ENCODE peak calls at places on chromosomes 3 and 15, in seven cellular contexts. One of them, this sample, is unnamed.

GRCh38 chr3:55405436-55405835 is 81.7 kb downstream of the WNT5A start:
- DNase-seq in A549: no peak
- DNase-seq in GM12878: no peak
- DNase-seq in K562: peak; percentile 31
- DNase-seq in SK-N-SH: peak; percentile 2
- DNase-seq in H1: peak; percentile 49
- DNase-seq in HepG2: no peak
- DNase-seq in this sample: peak; percentile 12

GRCh38 chr15:98873441-98874218 is 134.0 kb downstream of the PGPEP1L start:
- DNase-seq in SK-N-SH: no peak
- DNase-seq in GM12878: no peak
- DNase-seq in A549: peak; percentile 97
- DNase-seq in H1: no peak
- DNase-seq in HepG2: no peak
- DNase-seq in K562: no peak
- DNase-seq in this sample: peak; percentile 83

GRCh38 chr3:174951023-174951422 is 91.9 kb downstream of the NAALADL2 start:
- DNase-seq in H1: no peak
- DNase-seq in GM12878: no peak
- DNase-seq in SK-N-SH: no peak
- DNase-seq in A549: no peak
- DNase-seq in HepG2: no peak
- DNase-seq in K562: no peak
- DNase-seq in this sample: peak; percentile 91

GRCh38 chr15:48674876-48675275 is 29.4 kb upstream of the FBN1 start:
- DNase-seq in GM12878: no peak
- DNase-seq in SK-N-SH: no peak
- DNase-seq in K562: no peak
- DNase-seq in HepG2: no peak
- DNase-seq in A549: no peak
- DNase-seq in H1: no peak
- DNase-seq in this sample: peak; percentile 65

GRCh38 chr3:172648736-172649135 is 62.1 kb downstream of the NCEH1 start:
- DNase-seq in H1: no peak
- DNase-seq in SK-N-SH: no peak
- DNase-seq in HepG2: no peak
- DNase-seq in K562: no peak
- DNase-seq in A549: no peak
- DNase-seq in GM12878: no peak
- DNase-seq in this sample: peak; percentile 76

GRCh38 chr15:85477061-85477460 is 96.7 kb downstream of the AKAP13 start:
- DNase-seq in K562: no peak
- DNase-seq in GM12878: no peak
- DNase-seq in H1: no peak
- DNase-seq in SK-N-SH: no peak
- DNase-seq in HepG2: no peak
- DNase-seq in A549: no peak
- DNase-seq in this sample: no peak

GRCh38 chr3:23999012-23999641 is 54.0 kb downstream of the NR1D2 start:
- DNase-seq in H1: peak; percentile 27
- DNase-seq in K562: peak; percentile 59
- DNase-seq in A549: peak; percentile 35
- DNase-seq in SK-N-SH: peak; percentile 52
- DNase-seq in HepG2: peak; percentile 45
- DNase-seq in GM12878: no peak
- DNase-seq in this sample: peak; percentile 42

GRCh38 chr3:147962408-147963164 is 553.4 kb downstream of the ZIC1 start:
- DNase-seq in A549: no peak
- DNase-seq in SK-N-SH: no peak
- DNase-seq in HepG2: no peak
- DNase-seq in H1: no peak
- DNase-seq in GM12878: no peak
- DNase-seq in K562: no peak
- DNase-seq in this sample: no peak

GRCh38 chr15:76259392-76259791 is 51.9 kb downstream of the ETFA start:
- DNase-seq in K562: no peak
- DNase-seq in H1: no peak
- DNase-seq in SK-N-SH: no peak
- DNase-seq in HepG2: no peak
- DNase-seq in GM12878: no peak
- DNase-seq in A549: no peak
- DNase-seq in this sample: no peak

GRCh38 chr3:187983484-187984124 is 170.4 kb upstream of the LPP start:
- DNase-seq in HepG2: peak; percentile 93
- DNase-seq in SK-N-SH: no peak
- DNase-seq in K562: no peak
- DNase-seq in H1: no peak
- DNase-seq in GM12878: no peak
- DNase-seq in A549: no peak
- DNase-seq in this sample: no peak

GRCh38 chr15:74653426-74654082 is 37.9 kb downstream of the CLK3 start:
- DNase-seq in SK-N-SH: peak; percentile 52
- DNase-seq in K562: no peak
- DNase-seq in HepG2: no peak
- DNase-seq in A549: no peak
- DNase-seq in GM12878: no peak
- DNase-seq in H1: no peak
- DNase-seq in this sample: peak; percentile 59

GRCh38 chr3:140370686-140371085 is 307.2 kb upstream of the TRIM42 start:
- DNase-seq in H1: no peak
- DNase-seq in A549: no peak
- DNase-seq in SK-N-SH: no peak
- DNase-seq in GM12878: no peak
- DNase-seq in K562: no peak
- DNase-seq in HepG2: no peak
- DNase-seq in this sample: no peak

GRCh38 chr15:47573673-47574072 is 143.6 kb upstream of the SEMA6D start:
- DNase-seq in HepG2: no peak
- DNase-seq in K562: no peak
- DNase-seq in A549: no peak
- DNase-seq in H1: no peak
- DNase-seq in SK-N-SH: no peak
- DNase-seq in GM12878: no peak
- DNase-seq in this sample: no peak

GRCh38 chr3:152998554-152998953 is 163.5 kb upstream of the RAP2B start:
- DNase-seq in SK-N-SH: no peak
- DNase-seq in GM12878: no peak
- DNase-seq in K562: no peak
- DNase-seq in H1: no peak
- DNase-seq in HepG2: no peak
- DNase-seq in A549: no peak
- DNase-seq in this sample: no peak

GRCh38 chr3:113227146-113227545 is 15.8 kb downstream of the BOC start:
- DNase-seq in HepG2: no peak
- DNase-seq in A549: no peak
- DNase-seq in H1: no peak
- DNase-seq in K562: no peak
- DNase-seq in GM12878: no peak
- DNase-seq in SK-N-SH: no peak
- DNase-seq in this sample: no peak

GRCh38 chr15:91853968-91854943 is 748 bp downstream of the SLCO3A1 start:
- DNase-seq in HepG2: no peak
- DNase-seq in A549: peak; percentile 45
- DNase-seq in SK-N-SH: peak; percentile 88
- DNase-seq in K562: no peak
- DNase-seq in GM12878: no peak
- DNase-seq in H1: no peak
- DNase-seq in this sample: no peak

GRCh38 chr3:193593666-193594025 is 638 bp downstream of the OPA1 start:
- DNase-seq in H1: no peak
- DNase-seq in K562: peak; percentile 31
- DNase-seq in A549: peak; percentile 24
- DNase-seq in HepG2: peak; percentile 7
- DNase-seq in SK-N-SH: peak; percentile 40
- DNase-seq in GM12878: no peak
- DNase-seq in this sample: peak; percentile 36

GRCh38 chr15:52464478-52464877 is 64.2 kb downstream of the MYO5A start:
- DNase-seq in H1: no peak
- DNase-seq in K562: no peak
- DNase-seq in GM12878: peak; percentile 90
- DNase-seq in SK-N-SH: peak; percentile 19
- DNase-seq in A549: no peak
- DNase-seq in HepG2: no peak
- DNase-seq in this sample: no peak

GRCh38 chr15:45637552-45638033 is 2.8 kb downstream of the SQOR start:
- DNase-seq in A549: peak; percentile 32
- DNase-seq in H1: no peak
- DNase-seq in K562: no peak
- DNase-seq in HepG2: peak; percentile 80
- DNase-seq in GM12878: peak; percentile 85
- DNase-seq in SK-N-SH: no peak
- DNase-seq in this sample: peak; percentile 98

GRCh38 chr15:48355377-48355776 is 24.1 kb downstream of the DUT start:
- DNase-seq in GM12878: no peak
- DNase-seq in H1: no peak
- DNase-seq in A549: no peak
- DNase-seq in K562: no peak
- DNase-seq in SK-N-SH: no peak
- DNase-seq in HepG2: peak; percentile 54
- DNase-seq in this sample: peak; percentile 45

GRCh38 chr3:140343709-140344417 is 334.0 kb upstream of the TRIM42 start:
- DNase-seq in HepG2: no peak
- DNase-seq in H1: no peak
- DNase-seq in GM12878: no peak
- DNase-seq in SK-N-SH: no peak
- DNase-seq in K562: no peak
- DNase-seq in A549: no peak
- DNase-seq in this sample: no peak

GRCh38 chr3:190486908-190487607 is 26.8 kb upstream of the IL1RAP start:
- DNase-seq in K562: no peak
- DNase-seq in GM12878: no peak
- DNase-seq in HepG2: no peak
- DNase-seq in A549: no peak
- DNase-seq in H1: no peak
- DNase-seq in SK-N-SH: no peak
- DNase-seq in this sample: no peak

GRCh38 chr3:170222647-170223541 is 670 bp downstream of the PRKCI start:
- DNase-seq in H1: no peak
- DNase-seq in A549: peak; percentile 69
- DNase-seq in GM12878: no peak
- DNase-seq in K562: peak; percentile 76
- DNase-seq in SK-N-SH: peak; percentile 72
- DNase-seq in HepG2: peak; percentile 12
- DNase-seq in this sample: peak; percentile 28

GRCh38 chr15:65246026-65246714 is 34.9 kb upstream of the CILP start:
- DNase-seq in K562: no peak
- DNase-seq in H1: no peak
- DNase-seq in A549: no peak
- DNase-seq in HepG2: no peak
- DNase-seq in SK-N-SH: no peak
- DNase-seq in GM12878: no peak
- DNase-seq in this sample: no peak

GRCh38 chr3:47347217-47347801 is 33.5 kb upstream of the PTPN23 start:
- DNase-seq in SK-N-SH: no peak
- DNase-seq in K562: peak; percentile 75
- DNase-seq in A549: no peak
- DNase-seq in GM12878: peak; percentile 82
- DNase-seq in H1: no peak
- DNase-seq in HepG2: no peak
- DNase-seq in this sample: peak; percentile 79

GRCh38 chr3:193987186-193987585 is 148.8 kb upstream of the HES1 start:
- DNase-seq in K562: no peak
- DNase-seq in SK-N-SH: peak; percentile 55
- DNase-seq in H1: no peak
- DNase-seq in GM12878: no peak
- DNase-seq in A549: no peak
- DNase-seq in HepG2: no peak
- DNase-seq in this sample: no peak

GRCh38 chr3:185157347-185157746 is 4.5 kb upstream of the C3orf70 start:
- DNase-seq in A549: no peak
- DNase-seq in H1: no peak
- DNase-seq in K562: no peak
- DNase-seq in HepG2: no peak
- DNase-seq in GM12878: no peak
- DNase-seq in SK-N-SH: no peak
- DNase-seq in this sample: no peak

GRCh38 chr3:155370764-155371503 is 77.5 kb upstream of the STRIT1 start:
- DNase-seq in K562: no peak
- DNase-seq in SK-N-SH: no peak
- DNase-seq in A549: no peak
- DNase-seq in H1: no peak
- DNase-seq in GM12878: no peak
- DNase-seq in HepG2: no peak
- DNase-seq in this sample: no peak
- TF ChIP-seq USF2 in K562: no peak
- TF ChIP-seq USF2 in SK-N-SH: no peak
- TF ChIP-seq USF2 in A549: no peak
- TF ChIP-seq USF2 in H1: no peak
- TF ChIP-seq USF2 in GM12878: no peak
- TF ChIP-seq USF2 in HepG2: no peak
- TF ChIP-seq USF2 in this sample: no peak

DNA sequence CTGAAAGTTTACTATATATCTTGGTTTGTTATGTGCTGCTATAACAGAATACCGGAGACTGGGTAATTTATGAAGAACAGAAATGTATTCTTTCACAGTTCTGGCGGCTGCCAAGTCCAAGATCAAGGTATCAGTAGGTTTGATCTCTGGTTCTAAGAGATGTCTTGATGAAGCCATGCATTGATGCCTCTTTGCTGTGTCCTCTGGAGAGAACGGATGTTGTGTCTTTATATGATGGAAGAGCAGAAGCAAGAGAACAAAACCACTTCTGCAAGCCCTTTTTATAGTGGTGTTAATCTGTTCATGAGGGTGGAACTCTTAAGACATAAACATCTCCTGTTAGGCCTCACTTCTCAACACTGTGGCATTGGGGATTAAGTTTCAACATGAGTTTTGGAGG is 62.7 kb downstream of the TCF12 start:
- DNase-seq in HepG2: no peak
- DNase-seq in A549: no peak
- DNase-seq in SK-N-SH: no peak
- DNase-seq in H1: no peak
- DNase-seq in GM12878: no peak
- DNase-seq in K562: no peak
- DNase-seq in this sample: no peak
- H3K27ac ChIP-seq in HepG2: no peak overlapping the region
- H3K27ac ChIP-seq in A549: no peak overlapping the region
- H3K27ac ChIP-seq in SK-N-SH: no peak overlapping the region
- H3K27ac ChIP-seq in H1: no peak overlapping the region
- H3K27ac ChIP-seq in GM12878: no peak overlapping the region
- H3K27ac ChIP-seq in K562: no peak overlapping the region
- H3K27ac ChIP-seq in this sample: no peak overlapping the region

DNA sequence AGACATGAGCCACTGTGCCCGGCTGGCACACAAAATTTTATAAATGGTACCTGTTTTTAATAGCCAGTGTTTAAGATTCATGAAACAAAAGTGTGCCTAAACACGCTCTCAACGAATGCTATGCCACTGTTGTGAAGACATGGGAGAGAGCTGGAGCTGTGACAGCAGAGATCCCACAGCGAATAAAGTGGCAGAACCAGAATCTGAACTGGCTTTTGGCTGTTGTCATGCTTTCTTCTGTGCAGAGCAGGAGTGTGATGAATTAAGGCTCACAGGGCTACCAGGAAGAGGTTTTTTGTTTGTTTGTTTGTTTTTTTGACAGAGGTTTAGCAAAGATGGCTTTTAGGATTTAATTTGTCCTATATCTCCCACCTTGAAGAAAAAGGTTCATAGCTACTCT is 14.5 kb downstream of the PTPRG start:
- DNase-seq in GM12878: no peak
- DNase-seq in K562: no peak
- DNase-seq in HepG2: no peak
- DNase-seq in SK-N-SH: no peak
- DNase-seq in A549: no peak
- DNase-seq in H1: no peak
- DNase-seq in this sample: no peak
- TF ChIP-seq USF2 in GM12878: no peak
- TF ChIP-seq USF2 in K562: no peak
- TF ChIP-seq USF2 in HepG2: no peak
- TF ChIP-seq USF2 in SK-N-SH: no peak
- TF ChIP-seq USF2 in A549: no peak
- TF ChIP-seq USF2 in H1: no peak
- TF ChIP-seq USF2 in this sample: no peak

GRCh38 chr15:51336011-51336410 is 2.4 kb downstream of the CYP19A1 start:
- DNase-seq in SK-N-SH: no peak
- DNase-seq in H1: no peak
- DNase-seq in GM12878: no peak
- DNase-seq in A549: no peak
- DNase-seq in HepG2: no peak
- DNase-seq in K562: peak; percentile 19
- DNase-seq in this sample: no peak
- H3K27ac ChIP-seq in SK-N-SH: no peak overlapping the region
- H3K27ac ChIP-seq in H1: no peak overlapping the region
- H3K27ac ChIP-seq in GM12878: no peak overlapping the region
- H3K27ac ChIP-seq in A549: no peak overlapping the region
- H3K27ac ChIP-seq in HepG2: no peak overlapping the region
- H3K27ac ChIP-seq in K562: no peak overlapping the region
- H3K27ac ChIP-seq in this sample: no peak overlapping the region